ENCODE peak calls at places on chromosomes 4 and X, in seven cellular contexts. O is IMR-90, Y is K562, B is GM12878, Z is HepG2, P is H1, F is A549. C is an unnamed sample.

GRCh38 chr4:1967512-1968149 is 41.1 kb downstream of the NELFA start:
- DNase-seq in O (peak; percentile 8), Y (no peak), B (no peak), Z (no peak), P (no peak), F (no peak), C (peak; percentile 59)

GRCh38 chr4:6019316-6020263 is 1.4 kb upstream of the C4orf50 start:
- DNase-seq in O (peak; percentile 44), Y (peak; percentile 67), B (no peak), Z (peak; percentile 27), P (peak; percentile 79), F (peak; percentile 51), C (peak; percentile 72)

GRCh38 chrX:56759736-56760409 is 30.8 kb downstream of the NBDY start:
- DNase-seq in O (no peak), Y (no peak), B (no peak), Z (no peak), P (no peak), F (no peak), C (no peak)

GRCh38 chr4:92232566-92232965 is 71.2 kb upstream of the GRID2 start:
- DNase-seq in O (peak; percentile 22), Y (no peak), B (no peak), Z (no peak), P (no peak), F (no peak), C (no peak)

GRCh38 chr4:89344571-89344970 is 37.0 kb upstream of the GPRIN3 start:
- DNase-seq in O (no peak), Y (no peak), B (no peak), Z (no peak), P (no peak), F (no peak), C (no peak)

GRCh38 chr4:92215471-92215870 is 88.3 kb upstream of the GRID2 start:
- DNase-seq in O (no peak), Y (no peak), B (no peak), Z (no peak), P (no peak), F (no peak), C (no peak)

GRCh38 chr4:92988301-92988700 is 684.5 kb downstream of the GRID2 start:
- DNase-seq in O (no peak), Y (no peak), B (no peak), Z (no peak), P (no peak), F (no peak), C (peak; percentile 2)

GRCh38 chrX:4249401-4249800 is 536.0 kb upstream of the PRKX start:
- DNase-seq in O (no peak), Y (no peak), B (no peak), Z (no peak), P (no peak), F (no peak), C (no peak)

GRCh38 chr4:151537726-151538125 is 128.8 kb downstream of the FHIP1A start:
- DNase-seq in O (no peak), Y (no peak), B (no peak), Z (no peak), P (no peak), F (no peak), C (no peak)

GRCh38 chr4:185534850-185535761 is at the start of gene PDLIM3:
- DNase-seq in O (peak; percentile 30), Y (peak; percentile 70), B (no peak), Z (peak; percentile 27), P (peak; percentile 79), F (no peak), C (peak; percentile 89)

GRCh38 chr4:38993683-38994082 is 38.5 kb downstream of the TMEM156 start:
- DNase-seq in O (no peak), Y (no peak), B (no peak), Z (peak; percentile 45), P (no peak), F (peak; percentile 12), C (no peak)

GRCh38 chrX:85026170-85026569 is 22.5 kb downstream of the APOOL start:
- DNase-seq in O (no peak), Y (no peak), B (no peak), Z (no peak), P (no peak), F (no peak), C (no peak)

GRCh38 chrX:153646620-153647373 is at the start of gene DUSP9:
- DNase-seq in O (no peak), Y (peak; percentile 79), B (no peak), Z (peak; percentile 83), P (no peak), F (peak; percentile 43), C (peak; percentile 77)

GRCh38 chrX:119870626-119871131 is 854 bp downstream of the RNF113A start:
- DNase-seq in O (peak; percentile 23), Y (peak; percentile 27), B (no peak), Z (peak; percentile 11), P (no peak), F (no peak), C (peak; percentile 26)

GRCh38 chr4:1964443-1964842 is 44.3 kb downstream of the NELFA start:
- DNase-seq in O (no peak), Y (peak; percentile 54), B (no peak), Z (no peak), P (no peak), F (no peak), C (no peak)

GRCh38 chr4:106337916-106338315 is 21.6 kb downstream of the AIMP1 start:
- DNase-seq in O (no peak), Y (no peak), B (no peak), Z (no peak), P (no peak), F (no peak), C (no peak)

GRCh38 chr4:80125252-80126177 is 52.5 kb upstream of the ANTXR2 start:
- DNase-seq in O (peak; percentile 50), Y (peak; percentile 58), B (no peak), Z (no peak), P (no peak), F (peak; percentile 13), C (no peak)

GRCh38 chr4:170990989-170991589 is 822.1 kb upstream of the GALNTL6 start:
- DNase-seq in O (no peak), Y (no peak), B (no peak), Z (peak; percentile 23), P (peak; percentile 55), F (peak; percentile 10), C (peak; percentile 17)

DNA sequence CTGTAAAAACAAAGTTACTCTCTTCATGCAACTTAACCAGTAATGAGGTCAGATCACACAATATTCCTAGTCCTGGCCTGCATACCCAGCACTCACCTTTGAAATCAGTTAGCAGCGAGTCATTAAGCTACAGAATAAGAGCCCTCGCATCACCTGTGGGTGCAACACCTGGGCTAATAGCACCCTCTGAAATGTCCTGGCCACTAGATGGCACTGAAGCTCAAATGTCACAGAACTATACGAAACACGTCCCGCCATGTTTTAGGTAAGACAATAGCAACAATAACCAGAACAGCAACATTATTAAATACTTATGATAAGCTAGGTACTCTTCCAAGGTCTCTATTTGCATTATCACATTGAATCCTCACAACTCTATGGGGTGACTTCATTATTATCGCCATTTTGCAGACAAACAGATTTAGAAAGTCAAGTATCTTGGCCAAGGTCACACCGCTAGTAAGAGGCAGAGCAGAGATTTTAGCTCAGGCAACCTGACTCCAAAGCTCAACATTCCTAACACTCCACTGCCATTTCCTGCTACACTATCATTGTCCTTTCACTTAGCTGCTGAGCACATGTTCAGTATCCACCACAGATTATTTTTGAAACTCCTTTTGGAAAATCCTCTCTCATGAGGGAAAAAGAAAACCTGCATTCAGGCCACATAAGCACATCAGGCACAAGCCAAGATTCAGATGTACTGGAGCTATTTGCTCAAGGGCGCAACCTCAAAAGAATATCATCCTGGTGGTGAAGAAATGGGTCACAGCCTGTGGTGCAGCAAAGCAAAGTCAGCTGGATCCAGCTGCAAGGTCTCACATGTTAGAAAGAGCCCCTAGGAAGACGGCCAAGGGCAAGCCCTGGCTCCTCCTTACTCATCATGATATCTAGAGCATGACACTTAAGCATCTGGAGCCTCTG is 59.5 kb upstream of the KDR start:
- DNase-seq in O (peak; percentile 66), Y (peak; percentile 43), B (no peak), Z (peak; percentile 35), P (peak; percentile 71), F (peak; percentile 21), C (no peak)
- TF ChIP-seq CTCF in O (no peak), Y (peak; percentile 66), B (peak; percentile 57), Z (peak; percentile 59), P (peak; percentile 77), F (peak; percentile 21), C (peak; percentile 58)

GRCh38 chrX:45196701-45197100 is 4.0 kb downstream of the DIPK2B start:
- DNase-seq in O (peak; percentile 61), Y (no peak), B (no peak), Z (no peak), P (no peak), F (no peak), C (no peak)

GRCh38 chrX:45186643-45187026 is 14.0 kb downstream of the DIPK2B start:
- DNase-seq in O (no peak), Y (no peak), B (no peak), Z (no peak), P (no peak), F (no peak), C (peak; percentile 22)

GRCh38 chrX:45187731-45188130 is 12.9 kb downstream of the DIPK2B start:
- DNase-seq in O (no peak), Y (no peak), B (no peak), Z (no peak), P (no peak), F (no peak), C (no peak)

GRCh38 chrX:45191820-45192409 is 8.8 kb downstream of the DIPK2B start:
- DNase-seq in O (no peak), Y (no peak), B (no peak), Z (no peak), P (no peak), F (no peak), C (no peak)

GRCh38 chrX:45191383-45191782 is 9.3 kb downstream of the DIPK2B start:
- DNase-seq in O (no peak), Y (no peak), B (no peak), Z (no peak), P (no peak), F (no peak), C (no peak)
- TF ChIP-seq RFX5 in O (no peak), Y (no peak), B (no peak), Z (no peak), P (no peak), F (no peak), C (no peak)

GRCh38 chrX:148281920-148282319 is 218.5 kb upstream of the AFF2 start:
- DNase-seq in O (no peak), Y (no peak), B (no peak), Z (no peak), P (no peak), F (no peak), C (no peak)
- TF ChIP-seq CTCF in O (no peak), Y (no peak), B (no peak), Z (no peak), P (no peak), F (no peak), C (no peak)

GRCh38 chrX:7334253-7334935 is 186.4 kb upstream of the PUDP start:
- DNase-seq in O (peak; percentile 93), Y (no peak), B (no peak), Z (no peak), P (no peak), F (no peak), C (no peak)

GRCh38 chrX:7330971-7331746 is 183.2 kb upstream of the PUDP start:
- DNase-seq in O (peak; percentile 85), Y (no peak), B (no peak), Z (no peak), P (no peak), F (peak; percentile 0), C (no peak)

DNA sequence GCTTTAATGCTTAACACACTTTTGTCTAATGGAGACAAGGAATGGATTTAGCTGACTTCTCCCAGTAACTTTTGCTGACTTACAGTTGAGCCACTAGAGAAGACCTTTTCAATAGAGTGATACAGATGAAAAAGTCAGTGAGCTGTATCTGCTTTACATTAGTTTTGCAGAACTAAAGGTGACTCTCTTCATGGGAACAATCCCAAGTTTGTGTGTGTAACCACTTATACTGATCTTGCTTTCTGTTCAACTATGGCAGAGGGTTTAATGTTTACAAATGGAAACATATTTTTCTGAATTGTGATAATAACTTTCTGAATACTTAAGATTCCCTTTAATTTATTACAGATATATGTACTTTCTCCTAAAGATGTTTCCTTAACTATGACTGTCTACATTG is 182.6 kb upstream of the PUDP start:
- DNase-seq in O (peak; percentile 21), Y (no peak), B (no peak), Z (no peak), P (no peak), F (no peak), C (no peak)
- TF ChIP-seq RFX5 in O (no peak), Y (no peak), B (no peak), Z (no peak), P (no peak), F (no peak), C (no peak)

C was measured in SK-N-SH.